ENCODE peak calls at places on chromosomes 7 and 10, in four cellular contexts. X is GM12878, T is H1, C is HepG2. O is an unnamed sample.

GRCh38 chr7:31938650-31939049 is 131.6 kb downstream of the PDE1C start:
- DNase-seq in X (no peak), T (no peak), C (no peak), O (no peak)

GRCh38 chr7:42911482-42912447 is at the start of gene C7orf25:
- DNase-seq in X (peak), T (peak), C (peak), O (peak)

GRCh38 chr10:132387723-132388210 is 9.2 kb upstream of the PWWP2B start:
- DNase-seq in X (no peak), T (no peak), C (peak), O (peak)

GRCh38 chr7:12524794-12525386 is 45.6 kb upstream of the SCIN start:
- DNase-seq in X (peak), T (no peak), C (peak), O (peak)

GRCh38 chr10:60382946-60383681 is 6.6 kb downstream of the ANK3 start:
- DNase-seq in X (no peak), T (no peak), C (no peak), O (no peak)

GRCh38 chr7:4745971-4746919 is 29.2 kb upstream of the AP5Z1 start:
- DNase-seq in X (peak), T (no peak), C (peak), O (no peak)

GRCh38 chr10:110226555-110226925 is 19.1 kb downstream of the MXI1 start:
- DNase-seq in X (no peak), T (no peak), C (peak), O (peak)

GRCh38 chr10:75400769-75401568 is 595 bp downstream of the ZNF503 start:
- DNase-seq in X (no peak), T (no peak), C (no peak), O (peak)

GRCh38 chr10:43024942-43025700 is 51.7 kb upstream of the RET start:
- DNase-seq in X (no peak), T (no peak), C (no peak), O (no peak)

GRCh38 chr10:88960854-88961253 is 8.3 kb upstream of the ACTA2 start:
- DNase-seq in X (no peak), T (no peak), C (no peak), O (no peak)

GRCh38 chr7:105269397-105269796 is 119.3 kb downstream of the SRPK2 start:
- DNase-seq in X (no peak), T (no peak), C (no peak), O (no peak)

GRCh38 chr10:35453855-35454532 is 117.7 kb downstream of the CCNY start:
- DNase-seq in X (no peak), T (no peak), C (peak), O (no peak)

GRCh38 chr10:18043148-18043547 is 91.4 kb downstream of the SLC39A12 start:
- DNase-seq in X (no peak), T (no peak), C (no peak), O (no peak)

GRCh38 chr7:139452948-139453672 is 30.4 kb downstream of the KLRG2 start:
- DNase-seq in X (no peak), T (no peak), C (no peak), O (no peak)

GRCh38 chr10:14671383-14671782 is 103.3 kb downstream of the FAM107B start:
- DNase-seq in X (no peak), T (no peak), C (no peak), O (no peak)

GRCh38 chr10:74691164-74691563 is 135.2 kb upstream of the KAT6B start:
- DNase-seq in X (no peak), T (no peak), C (no peak), O (no peak)

GRCh38 chr10:129833988-129834387 is 130.1 kb downstream of the EBF3 start:
- DNase-seq in X (no peak), T (no peak), C (no peak), O (no peak)

GRCh38 chr7:124497209-124497608 is 268.4 kb downstream of the GPR37 start:
- DNase-seq in X (no peak), T (no peak), C (no peak), O (no peak)

GRCh38 chr10:126061526-126061925 is 165.2 kb downstream of the FANK1 start:
- DNase-seq in X (no peak), T (no peak), C (no peak), O (no peak)

GRCh38 chr10:97215619-97216018 is 29.9 kb upstream of the SLIT1 start:
- DNase-seq in X (no peak), T (no peak), C (no peak), O (no peak)

GRCh38 chr10:118835682-118836326 is 81.0 kb upstream of the CACUL1 start:
- DNase-seq in X (no peak), T (no peak), C (no peak), O (peak)

GRCh38 chr7:42572046-42572445 is 335.0 kb upstream of the GLI3 start:
- DNase-seq in X (no peak), T (no peak), C (no peak), O (no peak)

GRCh38 chr10:91552706-91553105 is 80.2 kb downstream of the PPP1R3C start:
- DNase-seq in X (no peak), T (no peak), C (no peak), O (no peak)

GRCh38 chr10:71771821-71772617 is 1.3 kb downstream of the VSIR start:
- DNase-seq in X (no peak), T (no peak), C (no peak), O (no peak)

GRCh38 chr7:97801108-97801507 is 69.2 kb downstream of the TAC1 start:
- DNase-seq in X (no peak), T (no peak), C (no peak), O (no peak)

DNA sequence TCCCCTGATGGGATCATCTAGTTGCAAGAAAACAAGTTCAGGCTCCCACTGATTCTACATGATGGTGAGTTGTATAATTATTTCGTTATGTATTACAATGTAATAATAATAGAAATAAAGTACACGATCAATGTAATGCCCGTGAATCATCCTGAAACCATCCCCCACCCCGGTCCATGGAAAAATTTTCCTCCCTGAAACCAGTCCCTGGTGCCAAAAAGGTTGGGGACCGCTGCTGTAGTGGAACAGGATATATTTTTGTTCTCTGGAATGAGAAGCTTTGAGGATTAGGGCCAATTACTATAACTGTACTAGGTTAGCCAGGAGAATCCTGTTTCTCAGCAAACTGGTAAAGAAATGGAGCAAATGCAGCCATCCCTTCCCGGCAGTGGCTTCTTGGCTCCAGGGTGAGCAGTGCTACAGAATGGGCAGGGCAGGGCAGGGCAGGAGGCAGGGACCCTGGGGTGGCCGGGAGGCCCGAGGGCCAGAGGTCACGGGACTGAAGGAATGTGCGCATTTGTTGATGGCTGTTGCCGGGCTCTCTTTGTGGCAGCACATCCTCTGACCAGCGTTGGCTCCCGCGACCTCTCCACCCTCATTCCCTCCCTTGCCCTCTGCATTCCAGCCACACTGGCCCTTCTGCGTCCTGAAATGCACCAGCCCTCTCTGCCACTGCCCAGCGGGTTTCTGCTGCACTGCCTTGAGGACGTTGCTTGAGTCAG is 162.3 kb upstream of the NPS start:
- DNase-seq in X (no peak), T (no peak), C (no peak), O (no peak)
- TF ChIP-seq MAX in X (no peak), T (no peak), C (no peak), O (no peak)

GRCh38 chr10:47022311-47023131 is 111.3 kb downstream of the PTPN20 start:
- DNase-seq in X (no peak), T (no peak), C (no peak), O (no peak)
- TF ChIP-seq TCF12 in X (no peak), T (no peak), C (no peak), O (no peak)

DNA sequence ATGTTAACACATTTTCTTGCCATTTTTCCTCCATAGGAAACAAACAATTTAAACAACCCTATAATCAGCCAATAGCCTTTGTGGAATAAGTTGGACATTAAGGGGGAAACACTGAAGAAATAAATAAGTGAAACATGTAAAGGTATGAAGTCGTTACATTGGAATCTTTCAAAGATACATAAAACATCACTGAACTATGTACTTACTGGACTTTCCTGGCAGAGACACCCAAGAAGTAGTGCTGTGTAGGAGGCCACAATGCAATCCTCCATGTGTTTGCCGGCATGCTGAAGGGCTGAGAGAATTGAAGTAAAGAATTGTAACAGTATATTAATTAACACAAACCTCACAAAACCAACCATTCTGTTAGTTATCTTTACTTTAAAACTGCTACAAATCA is 76.5 kb upstream of the GRID1 start:
- DNase-seq in X (no peak), T (no peak), C (peak), O (no peak)
- TF ChIP-seq MAX in X (no peak), T (no peak), C (peak), O (no peak)

GRCh38 chr7:84238611-84239010 is 44.0 kb upstream of the SEMA3A start:
- DNase-seq in X (no peak), T (no peak), C (no peak), O (no peak)

GRCh38 chr7:84236398-84236797 is 41.8 kb upstream of the SEMA3A start:
- DNase-seq in X (no peak), T (no peak), C (no peak), O (no peak)

GRCh38 chr7:84232653-84233052 is 38.1 kb upstream of the SEMA3A start:
- DNase-seq in X (no peak), T (no peak), C (no peak), O (no peak)

GRCh38 chr7:84237533-84238173 is 43.1 kb upstream of the SEMA3A start:
- DNase-seq in X (no peak), T (no peak), C (no peak), O (no peak)
- TF ChIP-seq TCF12 in X (no peak), T (no peak), C (no peak), O (peak)

DNA sequence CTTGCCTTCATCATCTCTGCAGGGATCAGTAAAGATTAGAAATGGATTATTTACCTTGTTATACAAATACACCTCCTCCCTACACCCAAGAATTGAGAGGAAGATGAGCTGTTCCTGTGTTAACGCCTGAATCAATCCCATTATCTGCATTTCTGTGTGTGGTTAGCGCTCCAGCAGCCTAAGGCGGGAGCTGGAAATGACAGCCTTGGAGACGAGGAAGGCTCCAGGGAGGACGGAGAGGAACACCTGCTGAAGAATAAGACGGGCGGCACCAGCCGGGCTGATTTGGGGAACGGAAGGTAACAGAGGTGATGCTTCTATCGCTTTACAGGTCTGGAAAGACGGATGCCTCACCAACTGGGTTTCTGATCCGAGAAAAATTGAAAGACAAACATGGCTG is 34.2 kb upstream of the DDC start:
- DNase-seq in X (no peak), T (no peak), C (no peak), O (no peak)
- TF ChIP-seq MAX in X (no peak), T (no peak), C (no peak), O (no peak)

GRCh38 chr7:132578826-132579225 is 2.6 kb upstream of the PLXNA4 start:
- DNase-seq in X (no peak), T (no peak), C (no peak), O (no peak)

GRCh38 chr7:132575987-132576722 is at the start of gene PLXNA4:
- DNase-seq in X (no peak), T (no peak), C (no peak), O (peak)

GRCh38 chr7:132576723-132577089 is 436 bp upstream of the PLXNA4 start:
- DNase-seq in X (no peak), T (no peak), C (no peak), O (peak)

GRCh38 chr7:132578050-132578370 is 1.7 kb upstream of the PLXNA4 start:
- DNase-seq in X (no peak), T (no peak), C (no peak), O (no peak)

DNA sequence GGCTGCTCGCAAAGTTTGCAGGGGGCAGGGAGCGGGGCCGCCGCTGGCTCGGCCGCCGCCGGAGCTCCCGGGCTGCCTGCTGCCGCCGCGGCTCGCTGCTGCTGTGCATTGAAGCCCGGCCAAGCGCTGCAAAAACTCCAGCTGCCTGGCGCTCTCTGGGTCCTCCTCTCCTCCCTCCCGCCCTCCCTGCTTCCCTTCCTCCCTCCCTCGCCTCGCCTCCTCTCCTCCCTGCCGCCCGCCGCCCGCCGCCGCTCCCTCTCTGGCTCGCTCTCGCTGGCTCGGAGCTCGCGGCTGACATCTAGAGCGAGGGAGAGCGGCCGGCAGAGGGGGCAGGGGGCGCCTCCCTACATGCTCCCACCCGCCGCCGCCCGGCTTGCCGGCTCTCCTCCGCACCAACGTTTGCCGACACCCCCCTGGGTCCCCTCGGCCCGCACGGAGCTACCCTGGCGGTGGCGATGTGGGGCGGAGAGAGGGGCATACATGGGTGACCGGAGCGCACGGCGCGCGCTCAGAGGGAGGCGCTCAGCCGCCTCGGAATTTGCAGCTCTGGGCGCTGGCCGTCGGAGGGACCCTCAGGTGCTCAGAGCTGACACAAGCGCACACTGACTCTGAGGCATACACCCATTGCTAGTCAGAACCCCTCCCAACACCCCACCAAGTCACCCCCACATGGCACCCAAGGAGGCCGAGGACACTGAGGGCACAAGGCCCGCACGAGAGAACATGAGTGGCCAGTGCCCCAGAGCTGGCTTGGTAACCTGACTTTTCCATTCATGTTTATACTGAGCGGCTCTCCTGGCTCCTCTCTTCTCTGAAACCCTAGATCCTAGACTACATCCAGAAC is 1.2 kb upstream of the PLXNA4 start:
- DNase-seq in X (no peak), T (no peak), C (no peak), O (peak)
- TF ChIP-seq TCF12 in X (no peak), T (no peak), C (no peak), O (no peak)

O was measured in SK-N-SH.